ENCODE peak calls at places on chromosomes 11 and 22, in seven cellular contexts. D is left ventricle myocardium inferior, C is kidney epithelial cell, R is ascending aorta, N is right lobe of liver, S is gastrocnemius medialis, G is cardiac muscle cell. M is an unnamed sample.

GRCh38 chr22:37178350-37179125 is 9.5 kb downstream of the C1QTNF6 start:
- DNase-seq in D (no peak), C (no peak), R (no peak), N (peak; percentile 89), S (no peak), G (peak; percentile 72), M (no peak)

GRCh38 chr11:96424693-96425092 is 34.9 kb downstream of the JRKL start:
- DNase-seq in D (no peak), C (no peak), R (no peak), N (no peak), S (no peak), G (peak; percentile 50), M (no peak)

GRCh38 chr11:128503231-128503991 is 83.9 kb downstream of the ETS1 start:
- DNase-seq in D (no peak), C (no peak), R (no peak), N (no peak), S (no peak), G (peak; percentile 65), M (no peak)

GRCh38 chr11:70398834-70399680 is 728 bp downstream of the CTTN start:
- DNase-seq in D (no peak), C (no peak), R (no peak), N (peak; percentile 52), S (peak; percentile 43), G (no peak), M (no peak)

GRCh38 chr11:17672469-17672868 is 46.9 kb upstream of the MYOD1 start:
- DNase-seq in D (no peak), C (no peak), R (no peak), N (no peak), S (no peak), G (no peak), M (no peak)

GRCh38 chr11:103183981-103184592 is 74.9 kb downstream of the DYNC2H1 start:
- DNase-seq in D (no peak), C (no peak), R (no peak), N (no peak), S (no peak), G (peak; percentile 4), M (no peak)

GRCh38 chr11:62934496-62934785 is 13.3 kb upstream of the CHRM1 start:
- DNase-seq in D (no peak), C (no peak), R (no peak), N (no peak), S (no peak), G (no peak), M (no peak)

GRCh38 chr11:33040127-33040861 is 922 bp downstream of the TCP11L1 start:
- DNase-seq in D (no peak), C (no peak), R (no peak), N (no peak), S (no peak), G (peak; percentile 21), M (no peak)

GRCh38 chr22:42229455-42230149 is 40.9 kb downstream of the TCF20 start:
- DNase-seq in D (no peak), C (no peak), R (no peak), N (no peak), S (no peak), G (peak; percentile 60), M (peak; percentile 17)

GRCh38 chr22:39725351-39726035 is 154.9 kb downstream of the CACNA1I start:
- DNase-seq in D (no peak), C (no peak), R (no peak), N (no peak), S (no peak), G (no peak), M (no peak)

GRCh38 chr11:20060647-20061205 is 99.5 kb downstream of the DBX1 start:
- DNase-seq in D (no peak), C (no peak), R (no peak), N (no peak), S (no peak), G (no peak), M (no peak)

GRCh38 chr11:20057055-20057943 is 103.0 kb downstream of the DBX1 start:
- DNase-seq in D (no peak), C (no peak), R (no peak), N (no peak), S (no peak), G (peak; percentile 31), M (no peak)

GRCh38 chr11:20059587-20060021 is 100.7 kb downstream of the DBX1 start:
- DNase-seq in D (no peak), C (no peak), R (no peak), N (peak; percentile 69), S (no peak), G (peak; percentile 23), M (no peak)

GRCh38 chr11:20060180-20060579 is 100.1 kb downstream of the DBX1 start:
- DNase-seq in D (no peak), C (peak; percentile 56), R (no peak), N (no peak), S (no peak), G (no peak), M (no peak)

DNA sequence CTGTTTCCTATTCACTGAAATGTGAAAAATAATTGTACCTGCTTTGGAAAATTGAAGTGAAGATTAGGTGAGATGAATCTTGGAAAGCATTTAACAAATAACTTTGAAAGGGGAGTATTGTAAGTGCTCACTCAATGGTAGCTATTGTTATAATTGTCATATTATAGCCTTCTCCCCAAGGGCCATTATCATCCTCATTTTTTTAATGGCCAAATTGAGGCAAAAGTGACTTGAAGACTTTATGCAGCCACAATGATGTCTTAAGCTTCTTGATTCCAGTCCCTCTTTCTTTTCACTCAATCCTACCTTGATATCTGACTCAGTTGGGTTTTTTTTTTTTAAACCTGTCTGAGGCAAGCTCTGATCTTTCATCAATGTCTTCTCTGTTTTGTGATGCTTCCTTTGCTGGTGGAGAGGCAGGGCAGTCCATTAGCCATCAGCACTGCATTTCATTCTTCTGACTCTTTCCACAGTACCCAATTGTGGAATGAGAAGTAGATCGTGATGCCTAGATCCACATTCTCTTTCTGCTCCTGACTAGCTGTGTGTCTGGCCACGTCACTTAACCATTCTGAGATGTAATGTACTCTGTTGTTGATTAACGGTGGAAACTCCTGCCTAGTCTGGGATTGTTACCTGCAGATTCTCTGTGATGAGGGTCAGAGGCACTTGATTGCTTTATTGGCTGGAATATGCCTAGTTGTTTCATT is 101.4 kb downstream of the DBX1 start:
- DNase-seq in D (no peak), C (peak; percentile 71), R (no peak), N (no peak), S (no peak), G (no peak), M (no peak)
- H3K36me3 ChIP-seq in D (peaks cover 31% of the 10 kb centered on the region), C (peaks cover 1% of the 10 kb centered on the region), R (peaks cover 97% of the 10 kb centered on the region), N (peaks cover 30% of the 10 kb centered on the region), S (no peaks in the 10 kb centered on the region), G (peaks cover 97% of the 10 kb centered on the region), M (no peaks in the 10 kb centered on the region)

GRCh38 chr11:65606876-65607613 is 7.0 kb downstream of the MAP3K11 start:
- DNase-seq in D (peak; percentile 93), C (peak; percentile 88), R (peak; percentile 97), N (peak; percentile 70), S (peak; percentile 93), G (peak; percentile 99), M (peak; percentile 93)
- H3K36me3 ChIP-seq in D (peaks cover 82% of the 10 kb centered on the region), C (peaks cover 1% of the 10 kb centered on the region), R (peaks cover 52% of the 10 kb centered on the region), N (peaks cover 6% of the 10 kb centered on the region), S (peaks cover 30% of the 10 kb centered on the region), G (peaks cover 8% of the 10 kb centered on the region), M (peaks cover 80% of the 10 kb centered on the region)

DNA sequence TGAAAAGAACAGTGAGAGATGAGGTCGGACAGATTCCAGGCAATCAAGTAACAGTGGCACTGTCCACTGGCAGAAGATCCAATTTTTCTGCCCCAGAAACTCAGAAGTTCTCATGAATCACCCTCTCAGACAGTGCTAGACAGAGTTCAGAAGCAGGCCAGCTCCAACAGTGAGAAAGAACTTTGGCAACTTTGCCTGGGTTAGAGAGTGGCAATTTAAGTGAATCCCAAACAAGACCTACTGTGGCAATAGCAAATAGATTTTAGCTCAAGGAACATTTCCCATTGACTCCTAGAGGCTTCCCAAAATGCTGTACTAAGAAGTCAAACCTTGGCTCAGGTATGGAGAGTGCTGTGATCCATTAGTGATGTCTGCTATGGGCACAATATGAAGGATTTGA is 12.3 kb downstream of the CD44 start:
- DNase-seq in D (no peak), C (no peak), R (no peak), N (no peak), S (no peak), G (no peak), M (no peak)
- H3K36me3 ChIP-seq in D (no peaks in the 10 kb centered on the region), C (no peaks in the 10 kb centered on the region), R (no peaks in the 10 kb centered on the region), N (no peaks in the 10 kb centered on the region), S (no peaks in the 10 kb centered on the region), G (no peaks in the 10 kb centered on the region), M (no peaks in the 10 kb centered on the region)

DNA sequence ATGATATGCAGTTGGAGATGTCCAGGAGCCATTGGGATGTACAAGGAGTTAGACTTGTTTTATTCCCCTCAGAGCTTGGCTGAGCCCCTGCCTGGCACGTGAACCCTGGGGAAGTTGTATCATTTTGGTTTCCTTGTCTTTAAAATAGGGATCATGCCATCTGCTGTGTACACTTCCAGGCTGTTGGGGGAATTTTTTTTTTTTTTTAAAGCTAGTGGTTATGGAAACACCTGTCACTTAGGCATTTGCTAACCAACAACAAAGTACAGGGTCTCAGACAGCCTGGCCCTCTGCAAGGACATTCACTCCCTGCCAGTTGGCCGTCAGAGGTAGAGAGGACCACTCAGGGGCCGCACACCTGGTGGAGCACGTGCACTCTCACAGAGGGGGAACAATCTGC is 8.5 kb upstream of the RAB1B start:
- DNase-seq in D (no peak), C (no peak), R (no peak), N (no peak), S (no peak), G (no peak), M (no peak)
- H3K36me3 ChIP-seq in D (peaks cover 42% of the 10 kb centered on the region), C (peaks cover 1% of the 10 kb centered on the region), R (peaks cover 41% of the 10 kb centered on the region), N (no peaks in the 10 kb centered on the region), S (peaks cover 38% of the 10 kb centered on the region), G (no peaks in the 10 kb centered on the region), M (no peaks in the 10 kb centered on the region)

GRCh38 chr11:68402355-68403031 is 58.1 kb upstream of the PPP6R3 start:
- DNase-seq in D (no peak), C (no peak), R (no peak), N (peak; percentile 58), S (no peak), G (no peak), M (no peak)

GRCh38 chr11:68401856-68402255 is 58.7 kb upstream of the PPP6R3 start:
- DNase-seq in D (no peak), C (no peak), R (no peak), N (no peak), S (peak; percentile 34), G (no peak), M (no peak)

GRCh38 chr11:68403424-68403823 is 57.1 kb upstream of the PPP6R3 start:
- DNase-seq in D (no peak), C (no peak), R (no peak), N (peak; percentile 50), S (no peak), G (no peak), M (no peak)

GRCh38 chr11:68406318-68407313 is 53.9 kb upstream of the PPP6R3 start:
- DNase-seq in D (no peak), C (no peak), R (no peak), N (peak; percentile 47), S (no peak), G (no peak), M (no peak)

DNA sequence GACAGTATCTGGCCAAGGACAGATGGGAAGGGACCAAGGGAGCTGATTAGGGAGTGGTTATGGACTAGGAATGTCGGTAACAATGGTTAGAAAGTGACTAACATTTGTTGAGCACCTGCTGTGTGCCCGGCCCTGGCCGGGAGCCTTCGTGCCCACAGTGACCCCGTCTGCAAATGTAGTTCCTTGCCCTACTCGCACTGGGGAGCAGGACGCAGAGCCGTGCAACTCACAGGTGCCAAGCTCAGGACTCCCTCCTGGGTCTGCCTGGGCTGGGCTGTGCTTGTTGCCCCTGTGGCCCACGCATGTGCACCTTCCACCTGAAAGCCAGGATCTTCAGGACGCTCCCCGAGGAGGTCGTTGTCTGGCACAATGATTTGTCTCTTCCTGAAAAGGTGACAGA is 56.7 kb upstream of the PPP6R3 start:
- DNase-seq in D (no peak), C (no peak), R (no peak), N (peak; percentile 37), S (no peak), G (no peak), M (no peak)
- H3K36me3 ChIP-seq in D (peaks cover 59% of the 10 kb centered on the region), C (no peaks in the 10 kb centered on the region), R (peaks cover 59% of the 10 kb centered on the region), N (peaks cover 15% of the 10 kb centered on the region), S (peaks cover 17% of the 10 kb centered on the region), G (peaks cover 13% of the 10 kb centered on the region), M (no peaks in the 10 kb centered on the region)

M was measured in heart right ventricle.